ENCODE peak calls at places on chromosome 6, in ten cellular contexts. S, R, O, J, C, H, X, G, V and P are unnamed samples.

GRCh38 chr6:11865926-11866325 is 87.3 kb upstream of the ADTRP start:
- DNase-seq in S (no peak), R (no peak), O (peak; percentile 73), J (peak; percentile 54), C (no peak), H (no peak), X (no peak), G (no peak), V (no peak), P (no peak)

GRCh38 chr6:53741417-53741816 is 53.4 kb upstream of the LRRC1 start:
- DNase-seq in S (no peak), R (no peak), O (no peak), J (no peak), C (no peak), H (no peak), X (peak; percentile 18), G (no peak), V (no peak), P (no peak)

GRCh38 chr6:97427648-97428047 is 144.6 kb upstream of the MMS22L start:
- DNase-seq in S (no peak), R (no peak), O (no peak), J (no peak), C (no peak), H (no peak), X (no peak), G (no peak), V (no peak), P (no peak)

GRCh38 chr6:9646346-9647042 is 768.4 kb downstream of the TFAP2A start:
- DNase-seq in S (no peak), R (no peak), O (peak; percentile 4), J (peak; percentile 63), C (no peak), H (no peak), X (no peak), G (no peak), V (no peak), P (no peak)

GRCh38 chr6:84539122-84539856 is 225.1 kb downstream of the TBX18 start:
- DNase-seq in S (no peak), R (no peak), O (peak; percentile 63), J (no peak), C (no peak), H (no peak), X (no peak), G (no peak), V (no peak), P (no peak)

GRCh38 chr6:101666256-101666655 is 272.7 kb downstream of the GRIK2 start:
- DNase-seq in S (no peak), R (no peak), O (peak; percentile 70), J (peak; percentile 94), C (no peak), H (no peak), X (no peak), G (no peak), V (no peak), P (no peak)

GRCh38 chr6:36755435-36756348 is 58.1 kb downstream of the RAB44 start:
- DNase-seq in S (no peak), R (no peak), O (no peak), J (peak; percentile 37), C (no peak), H (peak; percentile 94), X (no peak), G (peak; percentile 72), V (peak; percentile 92), P (no peak)

GRCh38 chr6:168155193-168155592 is 76.2 kb upstream of the FRMD1 start:
- DNase-seq in S (no peak), R (no peak), O (peak; percentile 45), J (peak; percentile 77), C (no peak), H (no peak), X (no peak), G (no peak), V (no peak), P (no peak)

GRCh38 chr6:6696867-6697531 is 108.5 kb downstream of the LY86 start:
- DNase-seq in S (peak; percentile 84), R (peak; percentile 57), O (peak; percentile 69), J (peak; percentile 65), C (peak; percentile 86), H (peak; percentile 66), X (peak; percentile 79), G (peak; percentile 55), V (peak; percentile 71), P (peak; percentile 85)

GRCh38 chr6:21111399-21111725 is 482.2 kb upstream of the SOX4 start:
- DNase-seq in S (no peak), R (no peak), O (no peak), J (no peak), C (no peak), H (no peak), X (no peak), G (no peak), V (no peak), P (no peak)

GRCh38 chr6:82959385-82959941 is 106.2 kb downstream of the UBE3D start:
- DNase-seq in S (no peak), R (no peak), O (no peak), J (peak; percentile 95), C (no peak), H (no peak), X (peak; percentile 20), G (no peak), V (no peak), P (no peak)

GRCh38 chr6:157568702-157569101 is 187.7 kb downstream of the ZDHHC14 start:
- DNase-seq in S (no peak), R (no peak), O (no peak), J (no peak), C (no peak), H (no peak), X (no peak), G (no peak), V (no peak), P (no peak)

GRCh38 chr6:130473886-130474285 is 108.1 kb downstream of the TMEM200A start:
- DNase-seq in S (no peak), R (no peak), O (peak; percentile 92), J (peak; percentile 80), C (no peak), H (no peak), X (no peak), G (no peak), V (no peak), P (no peak)

GRCh38 chr6:118660218-118660569 is 8.8 kb upstream of the CEP85L start:
- DNase-seq in S (no peak), R (no peak), O (peak; percentile 21), J (no peak), C (no peak), H (no peak), X (no peak), G (no peak), V (no peak), P (no peak)

GRCh38 chr6:158848441-158848840 is 29.3 kb upstream of the EZR start:
- DNase-seq in S (no peak), R (no peak), O (no peak), J (no peak), C (no peak), H (no peak), X (no peak), G (no peak), V (no peak), P (no peak)

GRCh38 chr6:12602951-12603710 is 113.4 kb upstream of the PHACTR1 start:
- DNase-seq in S (no peak), R (no peak), O (peak; percentile 80), J (peak; percentile 73), C (no peak), H (no peak), X (no peak), G (peak; percentile 20), V (peak; percentile 64), P (no peak)

GRCh38 chr6:12538881-12539357 is 177.6 kb upstream of the PHACTR1 start:
- DNase-seq in S (peak; percentile 91), R (no peak), O (no peak), J (peak; percentile 69), C (peak; percentile 53), H (no peak), X (no peak), G (no peak), V (no peak), P (no peak)

GRCh38 chr6:135497412-135498177 is at the start of gene AHI1:
- DNase-seq in S (peak; percentile 98), R (peak; percentile 93), O (peak; percentile 98), J (peak; percentile 95), C (peak; percentile 96), H (peak; percentile 94), X (peak; percentile 93), G (peak; percentile 93), V (peak; percentile 96), P (peak; percentile 93)

GRCh38 chr6:21201181-21201580 is 392.4 kb upstream of the SOX4 start:
- DNase-seq in S (no peak), R (no peak), O (no peak), J (no peak), C (no peak), H (no peak), X (no peak), G (no peak), V (no peak), P (no peak)

GRCh38 chr6:33663028-33663427 is 41.9 kb downstream of the ITPR3 start:
- DNase-seq in S (no peak), R (no peak), O (no peak), J (no peak), C (no peak), H (no peak), X (no peak), G (no peak), V (no peak), P (no peak)
- TF ChIP-seq CTCF in S (no peak), R (no peak), O (no peak), J (no peak), C (no peak), H (no peak), X (no peak), G (no peak), V (no peak), P (no peak)

GRCh38 chr6:42879372-42880239 is at the start of gene RPL7L1:
- DNase-seq in S (peak; percentile 91), R (peak; percentile 90), O (peak; percentile 89), J (peak; percentile 88), C (peak; percentile 83), H (peak; percentile 86), X (peak; percentile 70), G (peak; percentile 75), V (peak; percentile 91), P (peak; percentile 66)
- TF ChIP-seq CTCF in S (peak; percentile 2), R (peak; percentile 16), O (no peak), J (peak; percentile 21), C (no peak), H (no peak), X (no peak), G (no peak), V (no peak), P (no peak)

DNA sequence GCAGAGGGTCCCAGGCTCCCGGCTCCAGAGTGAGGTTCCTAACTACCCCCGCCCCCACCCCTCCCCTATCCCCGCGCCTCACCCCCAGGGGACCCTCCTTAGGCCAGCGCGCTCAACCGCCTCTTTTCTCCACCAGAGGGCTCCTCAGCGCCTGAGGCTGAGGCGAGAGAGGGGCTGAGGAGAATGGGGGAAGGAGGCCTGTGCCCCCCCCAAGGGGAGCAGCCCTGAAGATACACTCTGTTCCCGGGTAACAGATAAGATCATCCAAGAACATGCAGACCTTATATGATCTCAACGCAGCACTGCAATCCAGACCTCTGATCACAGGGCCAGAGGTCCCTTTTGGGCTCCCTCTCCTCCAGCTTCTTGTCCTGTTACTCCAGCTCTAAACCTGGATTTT is 43.3 kb upstream of the MRPS10 start:
- DNase-seq in S (peak; percentile 92), R (no peak), O (peak; percentile 33), J (no peak), C (peak; percentile 67), H (no peak), X (peak; percentile 79), G (peak; percentile 73), V (peak; percentile 33), P (peak; percentile 61)
- TF ChIP-seq CTCF in S (no peak), R (peak; percentile 51), O (peak; percentile 39), J (peak; percentile 43), C (no peak), H (peak; percentile 73), X (peak; percentile 46), G (peak; percentile 24), V (peak; percentile 47), P (peak; percentile 42)

GRCh38 chr6:151690303-151690702 is 117.2 kb upstream of the ESR1 start:
- DNase-seq in S (no peak), R (no peak), O (peak; percentile 53), J (no peak), C (no peak), H (no peak), X (no peak), G (peak; percentile 18), V (peak; percentile 30), P (no peak)
- TF ChIP-seq CTCF in S (peak; percentile 39), R (no peak), O (no peak), J (no peak), C (no peak), H (no peak), X (no peak), G (peak; percentile 3), V (no peak), P (no peak)